ENCODE peak calls at places on chromosomes 7 and 10, in six cellular contexts. Z, Y, K, X, S and E are unnamed samples.

GRCh38 chr7:81611040-81611439 is 158.8 kb downstream of the HGF start:
- DNase-seq in S (no peak), Z (no peak), Y (no peak), K (no peak), X (no peak), E (no peak)

GRCh38 chr7:26157520-26158105 is 5.6 kb downstream of the NFE2L3 start:
- DNase-seq in Y (no peak), S (no peak), Z (no peak), X (no peak), K (no peak), E (no peak)

GRCh38 chr10:22316286-22317120 is at the start of gene COMMD3:
- DNase-seq in Y (peak; percentile 88), K (no peak), Z (peak; percentile 74), S (peak; percentile 89), X (peak; percentile 70), E (peak; percentile 90)

GRCh38 chr7:150383710-150384397 is 4.7 kb downstream of the ZNF775 start:
- DNase-seq in S (peak; percentile 90), K (no peak), Y (no peak), Z (no peak), X (no peak), E (no peak)

GRCh38 chr10:132094581-132095234 is 29.0 kb downstream of the JAKMIP3 start:
- DNase-seq in S (no peak), K (no peak), Y (no peak), Z (no peak), X (no peak), E (no peak)

GRCh38 chr7:19713676-19714075 is 4.8 kb upstream of the POLR1F start:
- DNase-seq in Z (peak; percentile 22), Y (peak; percentile 11), S (peak; percentile 74), K (no peak), X (peak; percentile 58), E (peak; percentile 47)

GRCh38 chr10:34294137-34294536 is 521.0 kb downstream of the PARD3 start:
- DNase-seq in S (no peak), Z (no peak), Y (no peak), X (no peak), K (no peak), E (no peak)

GRCh38 chr10:104406715-104407517 is 53.3 kb downstream of the CFAP58 start:
- DNase-seq in S (no peak), K (no peak), X (peak; percentile 28), Z (peak; percentile 21), Y (peak; percentile 12), E (peak; percentile 61)

GRCh38 chr7:137981668-137982067 is 20.2 kb downstream of the CREB3L2 start:
- DNase-seq in Y (peak; percentile 56), K (no peak), X (no peak), S (peak; percentile 92), Z (no peak), E (no peak)

GRCh38 chr7:33721895-33722294 is 183.4 kb upstream of the BMPER start:
- DNase-seq in K (no peak), X (no peak), Y (no peak), S (no peak), Z (no peak), E (no peak)

GRCh38 chr10:117163061-117163953 is 25.2 kb upstream of the VAX1 start:
- DNase-seq in Z (peak; percentile 3), Y (no peak), X (no peak), S (no peak), K (no peak), E (no peak)

GRCh38 chr10:54797636-54798395 is 3.2 kb downstream of the PCDH15 start:
- DNase-seq in Z (no peak), K (no peak), Y (no peak), S (no peak), X (no peak), E (no peak)

GRCh38 chr10:3237055-3237454 is 64.5 kb upstream of the PITRM1 start:
- DNase-seq in X (no peak), Z (no peak), K (no peak), S (no peak), Y (no peak), E (no peak)

GRCh38 chr7:55533050-55533728 is 39.1 kb downstream of the VOPP1 start:
- DNase-seq in K (peak; percentile 41), X (peak; percentile 73), S (peak; percentile 97), Y (peak; percentile 79), Z (peak; percentile 29), E (peak; percentile 44)

GRCh38 chr7:2529161-2530075 is 9.8 kb downstream of the LFNG start:
- DNase-seq in X (peak; percentile 92), S (no peak), Y (peak; percentile 80), K (no peak), Z (no peak), E (peak; percentile 78)

GRCh38 chr7:155644971-155645509 is 579 bp downstream of the RBM33 start:
- DNase-seq in S (peak; percentile 72), Z (peak; percentile 36), X (no peak), K (no peak), Y (peak; percentile 69), E (peak; percentile 36)

GRCh38 chr10:119405505-119405807 is 137.1 kb downstream of the RGS10 start:
- DNase-seq in S (no peak), X (no peak), K (no peak), Z (no peak), Y (no peak), E (no peak)

GRCh38 chr7:117807688-117808087 is 65.6 kb downstream of the CTTNBP2 start:
- DNase-seq in Z (no peak), Y (no peak), S (no peak), X (no peak), K (no peak), E (no peak)

GRCh38 chr7:27196287-27196739 is 3.6 kb downstream of the HOXA13 start:
- DNase-seq in S (peak; percentile 75), Y (peak; percentile 83), K (peak; percentile 71), X (peak; percentile 60), Z (peak; percentile 66), E (peak; percentile 88)

GRCh38 chr7:31073486-31074383 is 21.6 kb downstream of the ADCYAP1R1 start:
- DNase-seq in S (no peak), K (no peak), X (no peak), Y (no peak), Z (no peak), E (no peak)

GRCh38 chr10:87618470-87619423 is 40.9 kb upstream of the PAPSS2 start:
- DNase-seq in Z (no peak), S (no peak), K (no peak), Y (no peak), X (no peak), E (no peak)

GRCh38 chr7:98618786-98619185 is 1.7 kb downstream of the NPTX2 start:
- DNase-seq in S (no peak), Y (no peak), K (no peak), Z (no peak), X (no peak), E (no peak)

GRCh38 chr10:60916025-60916424 is 28.0 kb downstream of the RHOBTB1 start:
- DNase-seq in S (no peak), Z (no peak), Y (no peak), X (no peak), K (no peak), E (no peak)

GRCh38 chr10:28294809-28295208 is 8.1 kb downstream of the MPP7 start:
- DNase-seq in K (no peak), S (no peak), X (no peak), Z (no peak), Y (no peak), E (no peak)

GRCh38 chr7:45088821-45089313 is at the start of gene NACAD:
- DNase-seq in S (no peak), Y (no peak), Z (peak; percentile 61), X (no peak), K (no peak), E (no peak)

GRCh38 chr7:2088801-2089200 is 143.9 kb downstream of the MAD1L1 start:
- DNase-seq in Z (no peak), K (no peak), S (no peak), Y (no peak), X (no peak), E (no peak)

GRCh38 chr10:80460399-80461207 is 6.5 kb downstream of the TSPAN14 start:
- DNase-seq in Z (no peak), K (no peak), Y (no peak), X (no peak), S (no peak), E (peak; percentile 66)

GRCh38 chr7:82286096-82286841 is 157.3 kb downstream of the CACNA2D1 start:
- DNase-seq in X (no peak), K (no peak), Y (no peak), S (no peak), Z (no peak), E (no peak)

GRCh38 chr10:101297901-101298451 is 56.0 kb upstream of the BTRC start:
- DNase-seq in Z (peak; percentile 51), X (peak; percentile 46), Y (peak; percentile 85), S (peak; percentile 55), K (peak; percentile 48), E (peak; percentile 73)

GRCh38 chr10:117167346-117168134 is 29.5 kb upstream of the VAX1 start:
- DNase-seq in S (no peak), K (no peak), Z (no peak), X (no peak), Y (no peak), E (no peak)

GRCh38 chr7:7181519-7182155 is 707 bp upstream of the C1GALT1 start:
- DNase-seq in X (peak; percentile 63), Z (peak; percentile 21), Y (peak; percentile 71), K (peak; percentile 11), S (peak; percentile 76), E (peak; percentile 53)

GRCh38 chr10:24642921-24643678 is 80.6 kb downstream of the ARHGAP21 start:
- DNase-seq in S (peak; percentile 70), Z (peak; percentile 70), X (peak; percentile 55), K (no peak), Y (peak; percentile 39), E (peak; percentile 90)

GRCh38 chr7:107961399-107961798 is 41.6 kb downstream of the LAMB1 start:
- DNase-seq in Z (peak; percentile 55), S (no peak), X (no peak), Y (no peak), K (no peak), E (no peak)

GRCh38 chr10:34491666-34492065 is 323.4 kb downstream of the PARD3 start:
- DNase-seq in Y (no peak), X (no peak), Z (no peak), K (no peak), S (no peak), E (no peak)

GRCh38 chr10:44458671-44459403 is 73.9 kb upstream of the CXCL12 start:
- DNase-seq in Y (no peak), X (no peak), Z (no peak), K (no peak), S (no peak), E (peak; percentile 61)

GRCh38 chr7:43954524-43955228 is 28.4 kb downstream of the UBE2D4 start:
- DNase-seq in S (peak; percentile 71), Z (peak; percentile 89), X (peak; percentile 36), K (no peak), Y (peak; percentile 50), E (peak; percentile 92)

GRCh38 chr7:45686441-45687184 is 112.4 kb downstream of the ADCY1 start:
- DNase-seq in K (no peak), Z (no peak), Y (no peak), S (no peak), X (no peak), E (no peak)

GRCh38 chr10:47104786-47105385 is 193.7 kb downstream of the PTPN20 start:
- DNase-seq in Y (no peak), Z (no peak), X (peak; percentile 0), S (no peak), K (no peak), E (peak; percentile 18)